ENCODE peak calls at places on chromosomes 3 and 15, in ten cellular contexts. R is breast epithelium, Z is spleen, D is IMR-90, X is right lobe of liver, H is tibial nerve, F is neural progenitor cell, T is A549, Q is heart left ventricle, I is tibial artery. K is an unnamed sample.

GRCh38 chr3:171817074-171817748 is 6.9 kb upstream of the PLD1 start:
- DNase-seq in R (no peak), Z (no peak), D (peak; percentile 58), X (no peak), H (no peak), F (no peak), T (no peak), Q (no peak), I (no peak), K (no peak)

GRCh38 chr3:191302451-191302850 is 26.7 kb upstream of the CCDC50 start:
- DNase-seq in R (no peak), Z (no peak), D (no peak), X (no peak), H (no peak), F (no peak), T (no peak), Q (no peak), I (no peak), K (no peak)

GRCh38 chr3:148880681-148881080 is 15.6 kb downstream of the CPA3 start:
- DNase-seq in R (no peak), Z (no peak), D (no peak), X (no peak), H (no peak), F (peak; percentile 36), T (peak; percentile 47), Q (no peak), I (no peak), K (no peak)

GRCh38 chr3:46427929-46428833 is 21.1 kb downstream of the CCRL2 start:
- DNase-seq in R (no peak), Z (no peak), D (no peak), X (no peak), H (no peak), F (no peak), T (no peak), Q (no peak), I (no peak), K (no peak)

GRCh38 chr3:70982700-70983140 is 600.8 kb downstream of the FOXP1 start:
- DNase-seq in R (peak; percentile 63), Z (no peak), D (peak; percentile 86), X (no peak), H (peak; percentile 37), F (peak; percentile 52), T (peak; percentile 66), Q (no peak), I (peak; percentile 53), K (peak; percentile 33)

GRCh38 chr15:76470691-76471090 is 134.1 kb downstream of the ISL2 start:
- DNase-seq in R (no peak), Z (no peak), D (peak; percentile 67), X (no peak), H (no peak), F (no peak), T (no peak), Q (no peak), I (no peak), K (no peak)

GRCh38 chr3:196537319-196537984 is 22.3 kb upstream of the SMCO1 start:
- DNase-seq in R (no peak), Z (no peak), D (peak; percentile 13), X (no peak), H (peak; percentile 65), F (peak; percentile 60), T (no peak), Q (no peak), I (peak; percentile 41), K (no peak)

GRCh38 chr3:184676927-184677326 is 34.9 kb downstream of the MAGEF1 start:
- DNase-seq in R (no peak), Z (no peak), D (no peak), X (no peak), H (no peak), F (no peak), T (no peak), Q (no peak), I (no peak), K (peak; percentile 47)

GRCh38 chr3:39428745-39429201 is 22.3 kb downstream of the RPSA start:
- DNase-seq in R (no peak), Z (no peak), D (no peak), X (peak; percentile 39), H (no peak), F (no peak), T (no peak), Q (peak; percentile 71), I (no peak), K (no peak)

GRCh38 chr3:39427506-39427905 is 21.0 kb downstream of the RPSA start:
- DNase-seq in R (no peak), Z (no peak), D (no peak), X (no peak), H (no peak), F (no peak), T (no peak), Q (no peak), I (no peak), K (no peak)

GRCh38 chr3:39423571-39423970 is 17.1 kb downstream of the RPSA start:
- DNase-seq in R (no peak), Z (no peak), D (no peak), X (no peak), H (no peak), F (no peak), T (no peak), Q (no peak), I (no peak), K (no peak)

GRCh38 chr3:39429466-39429865 is 22.9 kb downstream of the RPSA start:
- DNase-seq in R (no peak), Z (no peak), D (no peak), X (no peak), H (no peak), F (no peak), T (no peak), Q (no peak), I (no peak), K (no peak)

GRCh38 chr3:39426321-39426720 is 19.8 kb downstream of the RPSA start:
- DNase-seq in R (no peak), Z (no peak), D (no peak), X (no peak), H (no peak), F (no peak), T (no peak), Q (no peak), I (no peak), K (no peak)
- H3K4me1 ChIP-seq in R (no peaks in the 10 kb centered on the region), Z (no peaks in the 10 kb centered on the region), D (no peaks in the 10 kb centered on the region), X (no peaks in the 10 kb centered on the region), H (no peaks in the 10 kb centered on the region), F (no peaks in the 10 kb centered on the region), T (no peaks in the 10 kb centered on the region), Q (peaks cover 4% of the 10 kb centered on the region), I (no peaks in the 10 kb centered on the region), K (no peaks in the 10 kb centered on the region)

GRCh38 chr15:67820147-67820991 is 4.9 kb upstream of the SKOR1 start:
- DNase-seq in R (no peak), Z (peak; percentile 64), D (no peak), X (no peak), H (no peak), F (no peak), T (no peak), Q (no peak), I (no peak), K (peak; percentile 36)

GRCh38 chr15:67820992-67821783 is 4.1 kb upstream of the SKOR1 start:
- DNase-seq in R (no peak), Z (peak; percentile 76), D (peak; percentile 51), X (no peak), H (peak; percentile 39), F (peak; percentile 89), T (no peak), Q (peak; percentile 79), I (peak; percentile 39), K (peak; percentile 78)

GRCh38 chr15:67823371-67824156 is 1.7 kb upstream of the SKOR1 start:
- DNase-seq in R (no peak), Z (peak; percentile 69), D (no peak), X (no peak), H (no peak), F (peak; percentile 56), T (no peak), Q (no peak), I (no peak), K (no peak)

GRCh38 chr15:67822537-67823370 is 2.6 kb upstream of the SKOR1 start:
- DNase-seq in R (no peak), Z (peak; percentile 61), D (no peak), X (no peak), H (no peak), F (no peak), T (peak; percentile 28), Q (no peak), I (no peak), K (peak; percentile 6)

DNA sequence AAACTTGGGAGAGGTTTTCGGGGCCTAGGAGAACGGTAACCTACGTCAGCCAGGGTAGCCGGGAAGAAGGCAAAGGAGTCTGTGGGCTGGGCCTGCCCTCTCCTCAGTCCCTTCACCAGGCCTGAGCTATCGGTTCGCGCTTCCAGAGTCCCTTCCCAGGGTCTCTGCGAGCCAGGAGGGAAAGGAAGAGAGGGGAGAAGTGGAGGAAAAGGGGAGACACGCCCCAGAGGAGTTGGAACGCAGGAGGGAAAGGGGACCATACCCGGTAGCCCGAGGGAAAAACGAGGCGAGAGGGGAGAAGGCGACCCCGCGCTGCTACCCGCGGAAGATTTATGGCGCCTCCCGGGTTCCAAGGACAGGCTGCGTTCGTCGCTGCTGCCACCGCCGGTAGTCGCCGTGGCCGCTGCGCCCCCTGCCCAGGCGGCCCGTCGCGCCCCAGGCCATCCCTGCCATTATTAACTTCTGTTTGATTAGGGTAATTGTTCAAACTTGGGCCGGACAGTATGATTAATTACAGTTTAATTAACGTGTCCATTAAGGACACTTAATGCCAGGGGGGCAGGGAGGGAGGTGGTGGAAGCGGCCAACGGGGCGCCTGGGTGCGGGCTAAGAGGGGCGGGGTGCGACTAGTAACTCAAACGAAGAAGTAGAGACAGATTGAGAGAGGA is 3.4 kb upstream of the SKOR1 start:
- DNase-seq in R (no peak), Z (peak; percentile 42), D (no peak), X (no peak), H (no peak), F (peak; percentile 48), T (no peak), Q (no peak), I (no peak), K (peak; percentile 1)
- H3K9me3 ChIP-seq in R (no peaks in the 10 kb centered on the region), Z (no peaks in the 10 kb centered on the region), D (peaks cover 19% of the 10 kb centered on the region), X (no peaks in the 10 kb centered on the region), H (no peaks in the 10 kb centered on the region), F (no peaks in the 10 kb centered on the region), T (no peaks in the 10 kb centered on the region), Q (no peaks in the 10 kb centered on the region), I (no peaks in the 10 kb centered on the region), K (no peaks in the 10 kb centered on the region)

GRCh38 chr3:58052373-58053273 is 44.4 kb downstream of the FLNB start:
- DNase-seq in R (peak; percentile 73), Z (no peak), D (peak; percentile 99), X (peak; percentile 86), H (peak; percentile 90), F (no peak), T (peak; percentile 85), Q (peak; percentile 83), I (peak; percentile 94), K (peak; percentile 89)

GRCh38 chr3:58051196-58051595 is 43.0 kb downstream of the FLNB start:
- DNase-seq in R (peak; percentile 67), Z (no peak), D (peak; percentile 87), X (no peak), H (peak; percentile 50), F (no peak), T (peak; percentile 65), Q (no peak), I (no peak), K (no peak)

GRCh38 chr3:58048301-58048700 is 40.1 kb downstream of the FLNB start:
- DNase-seq in R (no peak), Z (no peak), D (no peak), X (no peak), H (no peak), F (no peak), T (no peak), Q (no peak), I (no peak), K (no peak)

GRCh38 chr3:58047806-58048205 is 39.6 kb downstream of the FLNB start:
- DNase-seq in R (no peak), Z (no peak), D (peak; percentile 92), X (no peak), H (no peak), F (no peak), T (no peak), Q (no peak), I (no peak), K (no peak)

DNA sequence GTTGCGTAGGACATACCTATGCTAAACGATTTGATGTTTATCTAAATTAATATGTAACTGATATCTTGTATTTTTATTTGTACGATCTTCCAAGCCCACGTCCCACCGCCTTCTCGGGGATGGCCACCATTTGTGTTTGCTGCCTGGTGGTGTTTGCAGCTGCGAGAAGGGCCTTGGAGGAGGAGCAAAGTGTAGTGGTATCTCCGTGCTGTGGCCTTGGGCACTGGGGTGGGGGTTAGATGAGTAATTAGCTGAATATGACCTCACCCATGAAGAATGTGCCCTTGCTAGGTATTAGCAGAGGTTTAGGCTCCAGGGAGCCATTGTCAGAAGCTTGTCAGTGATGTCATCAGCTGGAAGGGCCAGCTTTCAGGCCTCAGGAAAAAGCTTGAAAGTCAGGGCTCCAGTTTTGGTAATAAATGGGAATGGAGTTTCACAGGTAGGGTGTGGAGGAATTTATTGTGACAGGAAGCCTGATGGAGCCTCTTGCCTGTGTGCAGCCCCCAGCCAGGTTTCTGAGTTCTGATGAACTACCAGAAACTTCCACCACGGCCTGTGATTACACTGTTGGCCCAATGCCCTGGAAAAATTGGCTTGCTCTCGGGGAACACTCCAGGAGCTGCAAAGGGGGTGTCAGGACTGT is 41.0 kb downstream of the FLNB start:
- DNase-seq in R (peak; percentile 68), Z (no peak), D (peak; percentile 90), X (peak; percentile 60), H (no peak), F (peak; percentile 80), T (peak; percentile 83), Q (no peak), I (peak; percentile 42), K (no peak)
- H3K4me1 ChIP-seq in R (peaks cover 3% of the 10 kb centered on the region), Z (peaks cover 30% of the 10 kb centered on the region), D (peaks cover 41% of the 10 kb centered on the region), X (peaks cover 42% of the 10 kb centered on the region), H (peaks cover 43% of the 10 kb centered on the region), F (peaks cover 13% of the 10 kb centered on the region), T (peaks cover 100% of the 10 kb centered on the region), Q (peaks cover 54% of the 10 kb centered on the region), I (peaks cover 66% of the 10 kb centered on the region), K (peaks cover 6% of the 10 kb centered on the region)

DNA sequence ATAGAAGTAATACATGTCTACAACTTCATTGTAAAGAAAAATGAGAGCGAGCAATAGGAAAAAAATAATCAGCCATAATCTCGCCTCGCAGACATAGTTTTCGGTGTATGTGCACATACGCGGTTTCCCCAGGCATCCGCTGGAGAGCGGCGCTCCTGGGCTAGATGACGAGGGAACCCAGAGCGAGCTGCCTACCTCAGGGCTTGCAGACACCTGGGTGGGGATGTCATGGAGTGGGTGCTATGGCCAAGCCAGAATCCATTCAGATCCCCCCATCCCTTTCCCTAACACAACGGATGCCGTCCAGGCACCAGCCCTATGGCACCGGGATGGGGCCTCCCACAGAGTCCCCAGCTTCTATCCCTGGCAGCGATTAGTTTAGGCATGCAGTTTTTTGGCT is 4.5 kb upstream of the CFAP100 start:
- DNase-seq in R (no peak), Z (no peak), D (no peak), X (no peak), H (no peak), F (no peak), T (no peak), Q (no peak), I (no peak), K (no peak)
- H3K9me3 ChIP-seq in R (no peaks in the 10 kb centered on the region), Z (no peaks in the 10 kb centered on the region), D (no peaks in the 10 kb centered on the region), X (no peaks in the 10 kb centered on the region), H (no peaks in the 10 kb centered on the region), F (no peaks in the 10 kb centered on the region), T (no peaks in the 10 kb centered on the region), Q (no peaks in the 10 kb centered on the region), I (no peaks in the 10 kb centered on the region), K (no peaks in the 10 kb centered on the region)

K was measured in psoas muscle.